ENCODE peak calls at places on chromosomes 11 and 22, in four cellular contexts. I is kidney, Y is K562, A is SJSA1. W is an unnamed sample.

GRCh38 chr11:70298243-70298915 is 27.9 kb downstream of the PPFIA1 start:
- DNase-seq in I (no peak), Y (no peak), A (no peak), W (no peak)

GRCh38 chr11:35154960-35155359 is 16.0 kb downstream of the CD44 start:
- DNase-seq in I (no peak), Y (peak; percentile 76), A (no peak), W (no peak)

GRCh38 chr22:22214819-22215329 is 29.7 kb upstream of the VPREB1 start:
- DNase-seq in I (no peak), Y (no peak), A (peak; percentile 23), W (no peak)

GRCh38 chr11:29119116-29119515 is 897.7 kb downstream of the KCNA4 start:
- DNase-seq in I (no peak), Y (no peak), A (no peak), W (no peak)

GRCh38 chr11:61752117-61752924 is at the start of gene MYRF:
- DNase-seq in I (no peak), Y (peak; percentile 88), A (no peak), W (no peak)

GRCh38 chr11:12269446-12270214 is 107.7 kb upstream of the PARVA start:
- DNase-seq in I (no peak), Y (no peak), A (no peak), W (no peak)

GRCh38 chr11:17333799-17334586 is 17.6 kb upstream of the NCR3LG1 start:
- DNase-seq in I (no peak), Y (no peak), A (no peak), W (no peak)

GRCh38 chr11:127202105-127202504 is 201.5 kb upstream of the KIRREL3 start:
- DNase-seq in I (no peak), Y (no peak), A (no peak), W (no peak)

GRCh38 chr11:121687961-121688566 is 235.3 kb upstream of the SORL1-AS1 start:
- DNase-seq in I (no peak), Y (no peak), A (no peak), W (no peak)

GRCh38 chr11:125871391-125872137 is 15.9 kb upstream of the HYLS1 start:
- DNase-seq in I (no peak), Y (peak; percentile 24), A (no peak), W (peak; percentile 20)

GRCh38 chr11:65722261-65722660 is 1.7 kb upstream of the RNASEH2C start:
- DNase-seq in I (no peak), Y (no peak), A (no peak), W (no peak)

GRCh38 chr11:95149659-95150294 is 60.1 kb downstream of the ENDOD1 start:
- DNase-seq in I (peak; percentile 87), Y (no peak), A (no peak), W (no peak)

GRCh38 chr22:43572710-43573109 is 160.9 kb downstream of the MPPED1 start:
- DNase-seq in I (no peak), Y (no peak), A (no peak), W (no peak)

GRCh38 chr22:24465975-24466374 is 29.2 kb upstream of the UPB1 start:
- DNase-seq in I (no peak), Y (no peak), A (no peak), W (no peak)

GRCh38 chr11:2797181-2797711 is 88.3 kb downstream of the CDKN1C start:
- DNase-seq in I (peak; percentile 65), Y (no peak), A (peak; percentile 51), W (no peak)

GRCh38 chr22:38697055-38697980 is 3.4 kb downstream of the JOSD1 start:
- DNase-seq in I (no peak), Y (no peak), A (no peak), W (no peak)

GRCh38 chr22:22074634-22075381 is 92.2 kb upstream of the TOP3B start:
- DNase-seq in I (no peak), Y (no peak), A (no peak), W (no peak)

GRCh38 chr22:26735019-26735409 is 77.6 kb downstream of the MIAT start:
- DNase-seq in I (no peak), Y (no peak), A (peak; percentile 64), W (no peak)

GRCh38 chr11:2444301-2445106 is at the start of the genes KCNQ1 and TRPM5:
- DNase-seq in I (peak; percentile 91), Y (peak; percentile 98), A (no peak), W (peak; percentile 69)

GRCh38 chr11:45885921-45886721 is 670 bp downstream of the MAPK8IP1 start:
- DNase-seq in I (peak; percentile 79), Y (no peak), A (no peak), W (no peak)

GRCh38 chr11:12546660-12547059 is 127.6 kb upstream of the TEAD1 start:
- DNase-seq in I (no peak), Y (no peak), A (no peak), W (no peak)

GRCh38 chr11:118003021-118003423 is 16.8 kb downstream of the IL10RA start:
- DNase-seq in I (no peak), Y (no peak), A (no peak), W (peak; percentile 28)

GRCh38 chr11:118002010-118002540 is 15.9 kb downstream of the IL10RA start:
- DNase-seq in I (no peak), Y (peak; percentile 57), A (no peak), W (no peak)

GRCh38 chr11:118004543-118005223 is 18.5 kb downstream of the IL10RA start:
- DNase-seq in I (no peak), Y (peak; percentile 75), A (no peak), W (no peak)

GRCh38 chr11:118002541-118003019 is 16.4 kb downstream of the IL10RA start:
- DNase-seq in I (no peak), Y (peak; percentile 33), A (no peak), W (no peak)

GRCh38 chr11:118003456-118003855 is 17.3 kb downstream of the IL10RA start:
- DNase-seq in I (no peak), Y (no peak), A (no peak), W (no peak)
- H3K4me1 ChIP-seq in I (no peaks in the 10 kb centered on the region), Y (peaks cover 76% of the 10 kb centered on the region), A (no peaks in the 10 kb centered on the region), W (peaks cover 67% of the 10 kb centered on the region)

GRCh38 chr11:925496-926301 is at the start of gene AP2A2:
- DNase-seq in I (peak; percentile 96), Y (peak; percentile 96), A (peak; percentile 70), W (peak; percentile 96)

GRCh38 chr11:926341-926916 is 759 bp downstream of the AP2A2 start:
- DNase-seq in I (no peak), Y (peak; percentile 74), A (no peak), W (no peak)

GRCh38 chr11:925158-925495 is 543 bp upstream of the AP2A2 start:
- DNase-seq in I (peak; percentile 89), Y (peak; percentile 46), A (no peak), W (no peak)

GRCh38 chr11:929405-929804 is 3.7 kb downstream of the AP2A2 start:
- DNase-seq in I (no peak), Y (no peak), A (no peak), W (no peak)

GRCh38 chr11:927871-928270 is 2.2 kb downstream of the AP2A2 start:
- DNase-seq in I (no peak), Y (no peak), A (no peak), W (no peak)
- H3K4me1 ChIP-seq in I (peaks cover 38% of the 10 kb centered on the region), Y (peaks cover 34% of the 10 kb centered on the region), A (peaks cover 3% of the 10 kb centered on the region), W (peaks cover 18% of the 10 kb centered on the region)

GRCh38 chr22:37502342-37503182 is 16.4 kb upstream of the MFNG start:
- DNase-seq in I (peak; percentile 91), Y (no peak), A (no peak), W (no peak)
- H3K4me1 ChIP-seq in I (peaks cover 34% of the 10 kb centered on the region), Y (peaks cover 39% of the 10 kb centered on the region), A (peaks cover 8% of the 10 kb centered on the region), W (peaks cover 10% of the 10 kb centered on the region)

DNA sequence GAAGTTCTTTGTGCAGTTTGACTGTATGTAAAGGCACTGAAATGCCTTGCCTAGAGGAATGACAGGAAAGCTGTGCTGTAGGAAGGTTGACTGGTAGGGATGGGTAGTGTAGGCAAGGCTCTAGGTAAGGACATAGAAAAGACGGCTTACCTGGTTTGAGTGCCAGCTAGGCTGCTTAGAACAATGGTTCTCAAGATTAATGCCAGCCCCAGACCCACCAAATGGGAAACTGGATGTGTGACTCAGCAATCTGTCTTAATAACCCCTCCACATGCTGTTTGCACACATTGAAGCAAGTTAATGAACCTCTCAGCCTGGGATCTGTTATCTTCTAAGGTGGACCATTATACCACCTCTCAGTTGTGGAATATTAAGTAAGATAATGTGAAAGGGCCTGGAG is 3.7 kb downstream of the RPS3 start:
- DNase-seq in I (no peak), Y (no peak), A (no peak), W (no peak)
- H3K4me1 ChIP-seq in I (no peaks in the 10 kb centered on the region), Y (peaks cover 17% of the 10 kb centered on the region), A (no peaks in the 10 kb centered on the region), W (peaks cover 25% of the 10 kb centered on the region)

DNA sequence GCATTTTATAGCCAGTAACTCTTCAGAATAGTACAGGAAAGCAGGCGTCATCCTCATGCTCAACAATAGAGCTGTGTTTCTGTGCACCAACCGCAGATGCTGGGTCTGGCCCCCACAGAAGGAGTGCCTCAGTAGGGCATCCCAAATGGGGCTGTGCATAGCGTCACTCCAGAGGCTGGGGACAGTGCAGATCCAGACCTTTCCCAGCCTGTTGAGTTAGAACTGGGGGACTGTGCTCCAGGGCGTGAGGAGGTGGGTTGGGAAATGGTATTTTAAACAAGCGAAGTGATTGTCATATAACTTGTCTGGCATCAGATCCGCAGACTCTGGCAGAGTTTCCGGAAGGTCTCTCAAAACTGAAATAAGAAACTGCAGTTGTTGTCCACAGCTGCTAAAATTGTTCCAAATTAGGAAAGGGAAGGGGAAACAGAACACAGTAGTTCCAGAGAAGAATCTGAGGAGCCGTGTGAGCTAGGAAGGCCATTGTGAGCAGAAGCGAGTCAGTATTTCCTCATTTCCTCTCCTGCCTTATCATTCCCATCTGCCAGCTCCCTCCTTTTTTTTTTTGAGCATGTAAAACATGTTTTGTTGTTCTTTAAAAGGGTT is 52.2 kb downstream of the JAM3 start:
- DNase-seq in I (peak; percentile 59), Y (no peak), A (no peak), W (no peak)
- H3K4me1 ChIP-seq in I (no peaks in the 10 kb centered on the region), Y (peaks cover 6% of the 10 kb centered on the region), A (no peaks in the 10 kb centered on the region), W (no peaks in the 10 kb centered on the region)

W was measured in OCI-LY7.